ENCODE peak calls at places on chromosomes 7 and 10, in eight cellular contexts. L is EH; B is Right ventricle myocardium superior; F is nucleus accumbens; G is GM12891; D is C1 segment of cervical spinal cord; I is Karpas-422; P is CD8-positive, alpha-beta T cell. N is an unnamed sample.
A peak's percentile ranks its signal among the peaks of the same experiment; 100 is the strongest.

GRCh38 chr10:49194212-49194920 is 6.2 kb upstream of the TMEM273 start:
- DNase-seq in I (no peak), B (no peak), G (no peak), L (no peak), P (no peak), D (no peak), F (no peak), N (no peak)

GRCh38 chr7:24560772-24561171 is 12.5 kb upstream of the PALS2 start:
- DNase-seq in F (no peak), P (no peak), D (no peak), L (no peak), I (no peak), B (no peak), G (no peak), N (no peak)

GRCh38 chr7:129644634-129645230 is 33.2 kb downstream of the NRF1 start:
- DNase-seq in P (no peak), B (no peak), I (peak; percentile 49), D (no peak), L (peak; percentile 64), F (no peak), G (no peak), N (peak; percentile 67)

GRCh38 chr10:113921571-113922370 is 67.3 kb downstream of the NHLRC2 start:
- DNase-seq in B (no peak), I (no peak), D (no peak), L (no peak), P (no peak), G (no peak), F (no peak), N (no peak)

GRCh38 chr10:44991571-44991970 is 9.2 kb upstream of the ZNF22 start:
- DNase-seq in B (peak; percentile 53), P (no peak), L (no peak), D (no peak), I (no peak), G (no peak), F (no peak), N (no peak)

GRCh38 chr10:125006921-125007391 is 65.0 kb downstream of the ZRANB1 start:
- DNase-seq in I (no peak), D (peak; percentile 65), G (no peak), B (no peak), L (peak; percentile 89), P (no peak), F (peak; percentile 64), N (no peak)

GRCh38 chr7:17239683-17240521 is 58.5 kb upstream of the AHR start:
- DNase-seq in P (no peak), G (no peak), I (no peak), B (no peak), F (no peak), D (no peak), L (peak; percentile 71), N (peak; percentile 53)

GRCh38 chr7:144130730-144131129 is 7.8 kb downstream of the OR2A14 start:
- DNase-seq in P (no peak), F (no peak), B (no peak), I (no peak), D (no peak), G (no peak), L (no peak), N (no peak)

GRCh38 chr10:35493196-35494118 is 111.7 kb upstream of the GJD4 start:
- DNase-seq in L (peak; percentile 7), P (no peak), I (no peak), D (no peak), G (no peak), F (no peak), B (no peak), N (peak; percentile 99)

GRCh38 chr10:48543445-48543844 is 61.4 kb downstream of the ARHGAP22 start:
- DNase-seq in G (no peak), P (no peak), D (no peak), B (no peak), I (no peak), L (peak; percentile 52), F (no peak), N (peak; percentile 43)

GRCh38 chr10:15759265-15759664 is 39.5 kb upstream of the ITGA8 start:
- DNase-seq in D (no peak), G (no peak), B (no peak), F (no peak), L (no peak), I (peak; percentile 21), P (no peak), N (no peak)

GRCh38 chr7:152136623-152137022 is 111.1 kb downstream of the GALNT11 start:
- DNase-seq in F (no peak), B (no peak), G (no peak), I (no peak), D (no peak), L (peak; percentile 25), P (no peak), N (no peak)

GRCh38 chr7:24756545-24756988 is 697 bp downstream of the GSDME start:
- DNase-seq in F (no peak), P (no peak), G (no peak), L (no peak), B (peak; percentile 50), D (no peak), I (no peak), N (no peak)

GRCh38 chr7:1501487-1502270 is 2.5 kb downstream of the INTS1 start:
- DNase-seq in G (no peak), P (no peak), F (no peak), L (no peak), B (no peak), I (peak; percentile 58), D (no peak), N (no peak)

GRCh38 chr7:127287133-127287532 is 34.4 kb upstream of the GRM8 start:
- DNase-seq in G (no peak), B (no peak), I (no peak), D (no peak), F (no peak), L (no peak), P (no peak), N (no peak)

GRCh38 chr10:118615888-118616287 is 20.4 kb upstream of the PRLHR start:
- DNase-seq in I (peak; percentile 45), L (peak; percentile 12), F (no peak), P (no peak), G (no peak), B (no peak), D (no peak), N (peak; percentile 5)

GRCh38 chr10:131071721-131072120 is 239.8 kb downstream of the TCERG1L start:
- DNase-seq in F (no peak), P (no peak), B (no peak), D (no peak), I (no peak), G (no peak), L (no peak), N (no peak)

GRCh38 chr10:34262965-34263364 is 552.1 kb downstream of the PARD3 start:
- DNase-seq in L (no peak), P (no peak), G (no peak), D (no peak), F (no peak), B (no peak), I (no peak), N (peak; percentile 71)

GRCh38 chr10:44982114-44982460 is 3.5 kb upstream of the DEPP1 start:
- DNase-seq in I (no peak), G (no peak), F (no peak), D (no peak), B (peak; percentile 77), P (no peak), L (no peak), N (peak; percentile 93)

GRCh38 chr7:20797174-20798080 is 10.7 kb upstream of the SP8 start:
- DNase-seq in D (peak; percentile 41), G (no peak), B (no peak), L (no peak), P (no peak), I (peak; percentile 41), F (no peak), N (no peak)

GRCh38 chr7:121049028-121049791 is 60.7 kb downstream of the CPED1 start:
- DNase-seq in D (no peak), L (peak; percentile 29), G (no peak), F (no peak), B (no peak), P (no peak), I (no peak), N (peak; percentile 16)

GRCh38 chr7:98357751-98358161 is 43.1 kb downstream of the BAIAP2L1 start:
- DNase-seq in I (no peak), L (peak; percentile 53), F (no peak), B (no peak), P (no peak), G (no peak), D (no peak), N (peak; percentile 63)

GRCh38 chr10:13473986-13474385 is 54.8 kb downstream of the BEND7 start:
- DNase-seq in B (no peak), L (no peak), G (no peak), P (no peak), F (no peak), D (no peak), I (no peak), N (no peak)

GRCh38 chr10:119831656-119832055 is 41.0 kb downstream of the MCMBP start:
- DNase-seq in I (no peak), P (no peak), D (peak; percentile 12), F (no peak), L (no peak), B (no peak), G (no peak), N (no peak)

GRCh38 chr7:116500071-116500853 is 724 bp downstream of the CAV2 start:
- DNase-seq in P (no peak), G (no peak), B (peak; percentile 45), D (peak; percentile 15), F (no peak), I (no peak), L (peak; percentile 71), N (peak; percentile 64)

GRCh38 chr7:24442170-24442777 is 131.0 kb upstream of the PALS2 start:
- DNase-seq in L (no peak), F (no peak), I (no peak), B (no peak), D (no peak), P (peak; percentile 23), G (no peak), N (no peak)

GRCh38 chr10:100101526-100102076 is 19.9 kb upstream of the CPN1 start:
- DNase-seq in P (no peak), F (no peak), I (no peak), B (no peak), G (no peak), D (no peak), L (peak; percentile 21), N (peak; percentile 53)

GRCh38 chr7:137996386-137996851 is 5.5 kb downstream of the CREB3L2 start:
- DNase-seq in B (peak; percentile 73), I (no peak), L (peak; percentile 66), G (no peak), P (no peak), D (no peak), F (no peak), N (no peak)

GRCh38 chr7:18421297-18422004 is 74.1 kb upstream of the HDAC9 start:
- DNase-seq in F (no peak), G (no peak), D (no peak), I (no peak), L (peak; percentile 15), P (no peak), B (no peak), N (no peak)

GRCh38 chr10:30425336-30426075 is 8.5 kb upstream of the MAP3K8 start:
- DNase-seq in B (no peak), G (no peak), P (no peak), F (no peak), I (peak; percentile 60), D (no peak), L (no peak), N (no peak)

N was measured in PC-3.